ENCODE peak calls at places on chromosomes 6 and 20, in eight cellular contexts. T is NCI-H1436; Z is Daoy; D is CD8-positive, alpha-beta memory T cell; A is cardiac muscle cell; B is NCI-H1105 treated with DMSO at 0.1 percent for 48 hours; L is NCI-H146; I is stimulated activated CD8-positive, alpha-beta memory T cell treated with anti-CD3 and anti-CD28 coated beads, Interleukin-12 subunit alpha, Interleukin-12 subunit beta, amount 100 ng/mL, for 4 hours. X is an unnamed sample.

GRCh38 chr6:72788188-72788587 is 166.3 kb downstream of the KCNQ5 start:
- DNase-seq in T (no peak), Z (peak), D (no peak), A (peak), B (no peak), L (no peak), I (no peak), X (no peak)

GRCh38 chr6:169663468-169663867 is 38.4 kb downstream of the WDR27 start:
- DNase-seq in T (no peak), Z (no peak), D (no peak), A (no peak), B (no peak), L (peak), I (no peak), X (no peak)

GRCh38 chr6:35299674-35300073 is 2.1 kb downstream of the DEF6 start:
- DNase-seq in T (no peak), Z (no peak), D (no peak), A (no peak), B (no peak), L (no peak), I (no peak), X (no peak)

GRCh38 chr20:31985152-31985551 is 17.2 kb downstream of the XKR7 start:
- DNase-seq in T (no peak), Z (no peak), D (no peak), A (no peak), B (no peak), L (no peak), I (no peak), X (no peak)

GRCh38 chr6:10451828-10452509 is 37.1 kb upstream of the TFAP2A start:
- DNase-seq in T (no peak), Z (peak), D (no peak), A (peak), B (no peak), L (no peak), I (no peak), X (no peak)

GRCh38 chr20:59829415-59830106 is 103.9 kb downstream of the SYCP2 start:
- DNase-seq in T (no peak), Z (no peak), D (no peak), A (no peak), B (no peak), L (no peak), I (no peak), X (no peak)

GRCh38 chr6:70636589-70636988 is 31.1 kb upstream of the SMAP1 start:
- DNase-seq in T (no peak), Z (no peak), D (no peak), A (no peak), B (no peak), L (no peak), I (no peak), X (no peak)

GRCh38 chr20:51531141-51531710 is 11.3 kb downstream of the NFATC2 start:
- DNase-seq in T (no peak), Z (peak), D (peak), A (no peak), B (no peak), L (peak), I (peak), X (peak)

GRCh38 chr6:159521962-159522361 is 171.1 kb downstream of the SOD2 start:
- DNase-seq in T (no peak), Z (no peak), D (no peak), A (no peak), B (no peak), L (no peak), I (no peak), X (no peak)

GRCh38 chr6:14734416-14735340 is 511.2 kb upstream of the JARID2 start:
- DNase-seq in T (no peak), Z (peak), D (no peak), A (peak), B (no peak), L (no peak), I (no peak), X (no peak)

GRCh38 chr6:108948252-108948651 is 100.0 kb downstream of the ARMC2 start:
- DNase-seq in T (no peak), Z (no peak), D (no peak), A (no peak), B (no peak), L (no peak), I (no peak), X (no peak)

GRCh38 chr6:56101141-56101553 is 146.2 kb downstream of the COL21A1 start:
- DNase-seq in T (no peak), Z (peak), D (no peak), A (peak), B (no peak), L (no peak), I (no peak), X (no peak)

GRCh38 chr6:119132211-119133004 is 53.9 kb upstream of the FAM184A start:
- DNase-seq in T (no peak), Z (no peak), D (no peak), A (peak), B (peak), L (no peak), I (no peak), X (no peak)

GRCh38 chr6:72890671-72891070 is 268.8 kb downstream of the KCNQ5 start:
- DNase-seq in T (no peak), Z (no peak), D (no peak), A (no peak), B (no peak), L (no peak), I (no peak), X (no peak)